ENCODE peak calls at places on chromosome 22, in ten cellular contexts. H, S, Y, G, R, Z, U, K, J and M are unnamed samples.

GRCh38 chr22:45997077-45997774 is 20.3 kb upstream of the WNT7B start:
- DNase-seq in H (peak; percentile 75), S (no peak), Y (peak; percentile 86), G (peak; percentile 95), R (peak; percentile 97), Z (no peak), U (peak; percentile 62), K (peak; percentile 64), J (peak; percentile 52), M (peak; percentile 95)

GRCh38 chr22:36244522-36245391 is 5.4 kb upstream of the APOL2 start:
- DNase-seq in H (no peak), S (no peak), Y (no peak), G (no peak), R (no peak), Z (no peak), U (no peak), K (no peak), J (no peak), M (no peak)

GRCh38 chr22:29715705-29716104 is 4.1 kb upstream of the CABP7 start:
- DNase-seq in H (no peak), S (no peak), Y (no peak), G (peak; percentile 54), R (no peak), Z (no peak), U (no peak), K (no peak), J (no peak), M (no peak)

GRCh38 chr22:29308791-29309262 is 2.4 kb downstream of the GAS2L1 start:
- DNase-seq in H (no peak), S (no peak), Y (no peak), G (no peak), R (peak; percentile 45), Z (peak; percentile 39), U (no peak), K (peak; percentile 76), J (no peak), M (no peak)

GRCh38 chr22:41682033-41682807 is 6.4 kb downstream of the SNU13 start:
- DNase-seq in H (peak; percentile 89), S (peak; percentile 91), Y (peak; percentile 87), G (peak; percentile 85), R (peak; percentile 91), Z (peak; percentile 85), U (peak; percentile 83), K (peak; percentile 85), J (peak; percentile 85), M (peak; percentile 88)

GRCh38 chr22:46043816-46044717 is 67.1 kb upstream of the WNT7B start:
- DNase-seq in H (peak; percentile 69), S (peak; percentile 69), Y (peak; percentile 60), G (no peak), R (no peak), Z (no peak), U (no peak), K (peak; percentile 63), J (no peak), M (no peak)

GRCh38 chr22:24433868-24434471 is 6.6 kb downstream of the ADORA2A start:
- DNase-seq in H (no peak), S (peak; percentile 30), Y (no peak), G (no peak), R (peak; percentile 73), Z (peak; percentile 18), U (no peak), K (peak; percentile 59), J (peak; percentile 79), M (no peak)

GRCh38 chr22:36435516-36436415 is 45.7 kb downstream of the TXN2 start:
- DNase-seq in H (peak; percentile 88), S (peak; percentile 89), Y (peak; percentile 61), G (no peak), R (peak; percentile 67), Z (no peak), U (peak; percentile 72), K (no peak), J (peak; percentile 74), M (no peak)

GRCh38 chr22:42962295-42963230 is 52.4 kb downstream of the PACSIN2 start:
- DNase-seq in H (peak; percentile 70), S (peak; percentile 51), Y (peak; percentile 87), G (no peak), R (peak; percentile 67), Z (no peak), U (no peak), K (no peak), J (no peak), M (no peak)
- H3K4me1 ChIP-seq in H (peaks cover 19% of the 10 kb centered on the region), S (peaks cover 38% of the 10 kb centered on the region), Y (peaks cover 69% of the 10 kb centered on the region), G (peaks cover 27% of the 10 kb centered on the region), R (peaks cover 26% of the 10 kb centered on the region), Z (peaks cover 18% of the 10 kb centered on the region), U (peaks cover 37% of the 10 kb centered on the region), K (peaks cover 7% of the 10 kb centered on the region), J (peaks cover 54% of the 10 kb centered on the region), M (peaks cover 78% of the 10 kb centered on the region)

GRCh38 chr22:30930228-30930627 is 38.3 kb downstream of the MORC2 start:
- DNase-seq in H (no peak), S (no peak), Y (no peak), G (no peak), R (no peak), Z (no peak), U (no peak), K (no peak), J (no peak), M (no peak)

GRCh38 chr22:30932661-30933060 is 35.9 kb downstream of the MORC2 start:
- DNase-seq in H (no peak), S (no peak), Y (no peak), G (no peak), R (no peak), Z (no peak), U (no peak), K (no peak), J (no peak), M (no peak)

GRCh38 chr22:30933457-30933856 is 35.1 kb downstream of the MORC2 start:
- DNase-seq in H (no peak), S (no peak), Y (no peak), G (no peak), R (no peak), Z (no peak), U (no peak), K (no peak), J (no peak), M (no peak)

GRCh38 chr22:30934053-30934452 is 34.5 kb downstream of the MORC2 start:
- DNase-seq in H (no peak), S (no peak), Y (no peak), G (no peak), R (no peak), Z (no peak), U (no peak), K (no peak), J (no peak), M (no peak)

DNA sequence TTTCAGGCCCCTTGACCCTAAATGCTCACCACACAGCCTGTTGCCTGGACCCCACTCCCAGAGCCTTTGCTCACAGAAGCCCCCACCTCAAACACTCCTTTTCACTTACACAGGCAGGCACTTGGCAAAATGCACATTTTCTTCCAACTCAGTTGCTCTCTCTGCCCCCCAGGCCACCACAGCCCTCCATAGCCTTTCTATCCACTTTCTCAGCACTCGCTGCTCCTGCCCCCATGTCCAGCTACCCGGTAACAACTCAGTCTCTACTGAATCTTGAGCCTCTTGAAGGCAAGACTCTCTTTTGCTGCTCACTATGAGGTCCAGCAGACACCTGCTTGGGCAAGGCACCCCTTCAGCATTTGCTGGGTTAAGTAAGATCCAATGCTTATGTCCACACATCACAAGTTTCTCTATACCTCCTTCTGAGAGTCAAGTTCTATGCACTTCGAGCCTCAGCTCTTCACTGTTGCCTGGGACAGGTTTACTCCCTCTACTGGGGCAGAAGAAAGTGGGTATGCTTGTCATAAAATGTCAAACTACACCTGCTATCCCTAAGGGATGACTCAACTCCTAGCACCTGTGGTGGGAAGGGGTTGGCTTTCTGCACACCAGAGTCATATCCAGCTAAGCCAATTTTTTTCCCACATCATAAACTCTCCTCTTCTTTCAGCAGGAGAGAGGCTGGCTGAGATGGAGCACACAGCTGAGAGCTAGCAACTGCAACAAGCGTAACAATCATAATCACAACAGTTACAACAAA is 36.9 kb downstream of the MORC2 start:
- DNase-seq in H (no peak), S (no peak), Y (no peak), G (no peak), R (no peak), Z (no peak), U (no peak), K (no peak), J (no peak), M (no peak)
- H3K4me3 ChIP-seq in H (no peak overlapping the region), S (no peak overlapping the region), Y (no peak overlapping the region), G (no peak overlapping the region), R (no peak overlapping the region), Z (no peak overlapping the region), U (no peak overlapping the region), K (no peak overlapping the region), J (no peak overlapping the region), M (no peak overlapping the region)

GRCh38 chr22:38783095-38783710 is 10.7 kb downstream of the DNAL4 start:
- DNase-seq in H (no peak), S (no peak), Y (no peak), G (no peak), R (no peak), Z (no peak), U (no peak), K (no peak), J (no peak), M (no peak)

GRCh38 chr22:38784035-38784434 is 9.9 kb downstream of the DNAL4 start:
- DNase-seq in H (no peak), S (no peak), Y (no peak), G (no peak), R (no peak), Z (no peak), U (no peak), K (no peak), J (no peak), M (no peak)

GRCh38 chr22:38777087-38777671 is 16.8 kb downstream of the DNAL4 start:
- DNase-seq in H (no peak), S (no peak), Y (no peak), G (no peak), R (no peak), Z (no peak), U (no peak), K (no peak), J (no peak), M (no peak)

GRCh38 chr22:38782402-38783094 is 11.4 kb downstream of the DNAL4 start:
- DNase-seq in H (no peak), S (no peak), Y (no peak), G (peak; percentile 86), R (no peak), Z (no peak), U (peak; percentile 36), K (no peak), J (no peak), M (no peak)

DNA sequence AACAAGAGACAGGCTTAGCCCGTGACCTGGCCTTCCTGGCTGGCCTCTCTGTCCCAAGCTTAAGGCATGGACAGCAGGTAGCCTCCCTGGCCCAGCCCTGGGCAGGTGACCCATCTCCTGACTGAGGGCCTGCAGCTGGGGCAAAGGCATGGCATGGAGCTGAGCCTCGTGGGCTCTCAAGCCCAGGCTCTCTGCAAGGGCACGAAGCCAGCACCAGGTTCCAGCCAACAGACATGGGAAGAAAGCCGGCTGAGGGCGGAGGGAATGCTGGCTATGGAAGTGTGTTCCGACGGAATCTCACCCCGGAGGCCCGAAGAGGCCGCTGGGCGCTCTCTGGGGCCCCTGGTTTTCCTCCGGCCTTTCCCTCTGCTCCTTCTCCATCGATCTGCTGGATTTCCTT is 12.9 kb downstream of the DNAL4 start:
- DNase-seq in H (no peak), S (no peak), Y (no peak), G (no peak), R (no peak), Z (no peak), U (no peak), K (no peak), J (no peak), M (peak; percentile 72)
- H3K4me1 ChIP-seq in H (no peaks in the 10 kb centered on the region), S (no peaks in the 10 kb centered on the region), Y (no peaks in the 10 kb centered on the region), G (peaks cover 25% of the 10 kb centered on the region), R (no peaks in the 10 kb centered on the region), Z (peaks cover 18% of the 10 kb centered on the region), U (peaks cover 7% of the 10 kb centered on the region), K (no peaks in the 10 kb centered on the region), J (no peaks in the 10 kb centered on the region), M (peaks cover 27% of the 10 kb centered on the region)

GRCh38 chr22:47175761-47176359 is 413.4 kb downstream of the TBC1D22A start:
- DNase-seq in H (no peak), S (peak; percentile 29), Y (peak; percentile 18), G (no peak), R (no peak), Z (no peak), U (no peak), K (no peak), J (no peak), M (peak; percentile 5)
- H3K4me3 ChIP-seq in H (no peak overlapping the region), S (no peak overlapping the region), Y (no peak overlapping the region), G (no peak overlapping the region), R (no peak overlapping the region), Z (no peak overlapping the region), U (no peak overlapping the region), K (no peak overlapping the region), J (no peak overlapping the region), M (no peak overlapping the region)